ENCODE peak calls at places on chromosome 16, in seven cellular contexts. W is HCT116, N is A549, E is SK-N-SH, S is IMR-90, F is PC-9, Q is ovary. V is an unnamed sample.

GRCh38 chr16:14202697-14203096 is 131.6 kb downstream of the MRTFB start:
- DNase-seq in W (peak; percentile 10), N (no peak), E (peak; percentile 51), S (no peak), F (no peak), Q (no peak), V (no peak)

GRCh38 chr16:88063201-88063773 is 112.1 kb downstream of the BANP start:
- DNase-seq in W (peak; percentile 4), N (no peak), E (peak; percentile 87), S (peak; percentile 85), F (no peak), Q (peak; percentile 73), V (no peak)

GRCh38 chr16:31874354-31875111 is 926 bp downstream of the ZNF267 start:
- DNase-seq in W (no peak), N (peak; percentile 43), E (peak; percentile 38), S (peak; percentile 55), F (peak; percentile 39), Q (no peak), V (peak; percentile 26)

GRCh38 chr16:67198238-67198734 is 645 bp upstream of the ELMO3 start:
- DNase-seq in W (peak; percentile 64), N (peak; percentile 93), E (peak; percentile 81), S (peak; percentile 29), F (peak; percentile 74), Q (no peak), V (no peak)

GRCh38 chr16:56817056-56817455 is 48.0 kb upstream of the SLC12A3 start:
- DNase-seq in W (no peak), N (no peak), E (no peak), S (no peak), F (no peak), Q (no peak), V (no peak)

GRCh38 chr16:87490091-87490798 is 2.6 kb downstream of the ZCCHC14 start:
- DNase-seq in W (no peak), N (no peak), E (no peak), S (no peak), F (no peak), Q (no peak), V (no peak)

GRCh38 chr16:3908951-3909437 is 28.5 kb upstream of the CREBBP start:
- DNase-seq in W (no peak), N (no peak), E (no peak), S (no peak), F (no peak), Q (peak; percentile 15), V (no peak)

GRCh38 chr16:72833969-72834368 is 214.0 kb downstream of the ZFHX3 start:
- DNase-seq in W (no peak), N (no peak), E (no peak), S (no peak), F (no peak), Q (no peak), V (no peak)

GRCh38 chr16:3915438-3916250 is 35.1 kb upstream of the CREBBP start:
- DNase-seq in W (no peak), N (no peak), E (no peak), S (no peak), F (no peak), Q (no peak), V (no peak)

GRCh38 chr16:68592466-68593337 is 52.4 kb upstream of the CDH3 start:
- DNase-seq in W (no peak), N (no peak), E (no peak), S (no peak), F (no peak), Q (no peak), V (no peak)

GRCh38 chr16:70688266-70688742 is 2.5 kb upstream of the MTSS2 start:
- DNase-seq in W (no peak), N (no peak), E (peak; percentile 77), S (peak; percentile 59), F (no peak), Q (peak; percentile 85), V (peak; percentile 55)
- H3K4me1 ChIP-seq in W (peaks cover 79% of the 10 kb centered on the region), N (peaks cover 84% of the 10 kb centered on the region), E (peaks cover 88% of the 10 kb centered on the region), S (peaks cover 66% of the 10 kb centered on the region), F (peaks cover 39% of the 10 kb centered on the region), Q (peaks cover 64% of the 10 kb centered on the region), V (peaks cover 69% of the 10 kb centered on the region)

GRCh38 chr16:10946308-10946707 is 1.9 kb downstream of the CLEC16A start:
- DNase-seq in W (no peak), N (no peak), E (no peak), S (no peak), F (peak; percentile 45), Q (no peak), V (no peak)

GRCh38 chr16:10945065-10945787 is 862 bp downstream of the CLEC16A start:
- DNase-seq in W (no peak), N (no peak), E (no peak), S (no peak), F (no peak), Q (no peak), V (no peak)

GRCh38 chr16:10944249-10945064 is at the start of gene CLEC16A:
- DNase-seq in W (peak; percentile 91), N (peak; percentile 94), E (peak; percentile 95), S (peak; percentile 96), F (peak; percentile 99), Q (peak; percentile 97), V (peak; percentile 93)

GRCh38 chr16:10949424-10949970 is 5.1 kb downstream of the CLEC16A start:
- DNase-seq in W (no peak), N (no peak), E (no peak), S (no peak), F (peak; percentile 42), Q (no peak), V (no peak)

DNA sequence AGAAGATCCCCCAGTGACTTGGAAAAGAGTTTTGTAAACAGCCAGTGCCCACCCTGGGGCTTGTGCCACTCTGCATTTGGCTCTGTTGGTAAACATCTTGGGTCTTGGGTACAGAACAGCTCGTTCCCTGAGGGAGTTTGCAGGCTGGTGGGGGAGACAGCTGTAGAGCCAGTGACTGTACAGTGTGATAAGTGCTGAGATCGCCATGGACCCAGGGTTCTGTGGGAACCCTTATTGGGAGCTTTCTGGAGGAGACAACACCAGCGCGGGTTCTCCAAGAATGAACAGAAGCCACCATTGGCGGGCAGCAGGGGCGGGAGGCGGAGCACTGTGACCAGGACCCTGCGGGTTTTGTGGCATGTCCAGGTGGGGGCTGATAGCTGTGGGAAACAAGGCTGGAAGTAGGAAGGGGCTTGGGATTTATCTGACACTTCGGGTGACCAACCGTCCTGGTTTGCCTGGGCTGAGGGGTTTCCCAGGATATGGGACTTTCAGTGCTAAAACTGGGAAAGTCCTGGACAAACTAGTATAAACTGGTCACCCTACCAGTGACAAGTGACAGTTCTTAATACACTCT is 2.9 kb downstream of the CLEC16A start:
- DNase-seq in W (no peak), N (no peak), E (no peak), S (no peak), F (no peak), Q (no peak), V (no peak)
- H3K4me3 ChIP-seq in W (no peak overlapping the region), N (no peak overlapping the region), E (no peak overlapping the region), S (no peak overlapping the region), F (no peak overlapping the region), Q (no peak overlapping the region), V (no peak overlapping the region)

GRCh38 chr16:85421338-85422123 is 191.6 kb upstream of the GSE1 start:
- DNase-seq in W (no peak), N (no peak), E (no peak), S (no peak), F (no peak), Q (peak; percentile 10), V (no peak)

GRCh38 chr16:85420501-85421337 is 192.4 kb upstream of the GSE1 start:
- DNase-seq in W (peak; percentile 49), N (peak; percentile 74), E (peak; percentile 85), S (peak; percentile 20), F (peak; percentile 75), Q (peak; percentile 41), V (peak; percentile 72)

GRCh38 chr16:85422374-85423185 is 190.5 kb upstream of the GSE1 start:
- DNase-seq in W (no peak), N (no peak), E (no peak), S (no peak), F (peak; percentile 64), Q (peak; percentile 17), V (no peak)

GRCh38 chr16:85423186-85423550 is 190.0 kb upstream of the GSE1 start:
- DNase-seq in W (no peak), N (no peak), E (no peak), S (no peak), F (no peak), Q (peak; percentile 9), V (no peak)

DNA sequence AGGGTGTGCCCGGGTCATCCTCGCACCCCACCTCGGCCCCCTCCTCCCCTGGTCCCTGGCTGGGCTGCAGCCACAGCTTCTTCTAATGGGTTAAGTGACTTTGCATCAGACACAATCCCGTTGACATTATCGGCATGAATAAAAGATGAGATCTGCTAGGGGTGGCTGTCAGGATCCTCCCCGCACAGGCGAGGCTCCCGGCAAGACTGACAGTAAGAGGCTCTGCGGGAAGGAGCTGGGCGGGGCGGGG is 191.1 kb upstream of the GSE1 start:
- DNase-seq in W (no peak), N (no peak), E (no peak), S (no peak), F (no peak), Q (no peak), V (no peak)
- H3K27ac ChIP-seq in W (no peak overlapping the region), N (peak overlapping the region; percentile 86), E (no peak overlapping the region), S (no peak overlapping the region), F (no peak overlapping the region), Q (no peak overlapping the region), V (no peak overlapping the region)

GRCh38 chr16:85205747-85206471 is 93.6 kb upstream of the CIBAR2 start:
- DNase-seq in W (no peak), N (no peak), E (peak; percentile 73), S (peak; percentile 78), F (no peak), Q (peak; percentile 63), V (peak; percentile 37)
- H3K4me1 ChIP-seq in W (peaks cover 55% of the 10 kb centered on the region), N (peaks cover 19% of the 10 kb centered on the region), E (peaks cover 74% of the 10 kb centered on the region), S (peaks cover 64% of the 10 kb centered on the region), F (no peaks in the 10 kb centered on the region), Q (peaks cover 55% of the 10 kb centered on the region), V (peaks cover 34% of the 10 kb centered on the region)

GRCh38 chr16:27402964-27403600 is 1.1 kb downstream of the IL21R start:
- DNase-seq in W (no peak), N (no peak), E (no peak), S (no peak), F (no peak), Q (no peak), V (peak; percentile 48)
- H3K4me3 ChIP-seq in W (no peak overlapping the region), N (no peak overlapping the region), E (no peak overlapping the region), S (no peak overlapping the region), F (no peak overlapping the region), Q (no peak overlapping the region), V (peak overlapping the region; percentile 42)

DNA sequence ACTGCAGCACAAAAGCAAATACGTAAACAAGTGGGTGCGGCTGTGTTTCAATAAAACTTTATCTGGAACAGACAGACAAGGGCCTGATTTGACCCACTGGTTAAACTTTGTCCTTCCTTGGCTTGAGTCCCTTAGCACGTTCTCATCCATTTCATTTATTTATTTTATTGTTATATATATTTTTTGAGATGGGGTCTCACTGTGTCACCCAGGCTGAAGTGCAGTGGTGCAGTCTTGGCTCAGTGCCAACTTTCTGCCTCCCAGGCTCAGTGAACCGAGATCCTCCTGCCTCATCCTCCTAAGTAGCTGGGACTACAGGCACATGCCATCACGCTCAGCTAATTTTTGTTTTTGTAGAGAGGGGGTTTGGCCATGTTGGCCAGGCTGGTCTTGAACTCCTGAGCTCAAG is 64.3 kb downstream of the MYH11 start:
- DNase-seq in W (no peak), N (no peak), E (no peak), S (no peak), F (no peak), Q (no peak), V (no peak)
- H3K27ac ChIP-seq in W (no peak overlapping the region), N (no peak overlapping the region), E (no peak overlapping the region), S (no peak overlapping the region), F (no peak overlapping the region), Q (no peak overlapping the region), V (no peak overlapping the region)

GRCh38 chr16:11792404-11793260 is 4.4 kb downstream of the ZC3H7A start:
- DNase-seq in W (no peak), N (no peak), E (no peak), S (no peak), F (no peak), Q (no peak), V (peak; percentile 72)
- H3K4me1 ChIP-seq in W (peaks cover 11% of the 10 kb centered on the region), N (peaks cover 37% of the 10 kb centered on the region), E (peaks cover 29% of the 10 kb centered on the region), S (peaks cover 17% of the 10 kb centered on the region), F (peaks cover 6% of the 10 kb centered on the region), Q (peaks cover 4% of the 10 kb centered on the region), V (peaks cover 16% of the 10 kb centered on the region)